ENCODE peak calls at places on chromosomes 2 and 18, in eight cellular contexts. One of them, this sample, is unnamed.

GRCh38 chr2:221494556-221494955 is 77.5 kb downstream of the EPHA4 start:
- DNase-seq in tibial nerve: no peak
- DNase-seq in transverse colon: peak; percentile 17
- DNase-seq in body of pancreas: no peak
- DNase-seq in HCT116: peak; percentile 8
- DNase-seq in heart left ventricle: no peak
- DNase-seq in adrenal gland: no peak
- DNase-seq in A549: no peak
- DNase-seq in this sample: no peak

GRCh38 chr2:218325566-218326160 is 31.0 kb upstream of the CATIP start:
- DNase-seq in tibial nerve: no peak
- DNase-seq in transverse colon: no peak
- DNase-seq in body of pancreas: no peak
- DNase-seq in A549: no peak
- DNase-seq in heart left ventricle: no peak
- DNase-seq in HCT116: no peak
- DNase-seq in adrenal gland: no peak
- DNase-seq in this sample: no peak

GRCh38 chr18:60090170-60090569 is 190.4 kb downstream of the PMAIP1 start:
- DNase-seq in adrenal gland: no peak
- DNase-seq in body of pancreas: no peak
- DNase-seq in A549: no peak
- DNase-seq in tibial nerve: no peak
- DNase-seq in heart left ventricle: no peak
- DNase-seq in transverse colon: no peak
- DNase-seq in HCT116: no peak
- DNase-seq in this sample: no peak

GRCh38 chr18:79169958-79170555 is 100.9 kb downstream of the ATP9B start:
- DNase-seq in body of pancreas: no peak
- DNase-seq in heart left ventricle: no peak
- DNase-seq in HCT116: no peak
- DNase-seq in adrenal gland: peak; percentile 30
- DNase-seq in transverse colon: no peak
- DNase-seq in tibial nerve: no peak
- DNase-seq in A549: no peak
- DNase-seq in this sample: no peak

GRCh38 chr2:205972113-205972512 is 113.9 kb downstream of the INO80D start:
- DNase-seq in adrenal gland: no peak
- DNase-seq in tibial nerve: no peak
- DNase-seq in transverse colon: peak; percentile 75
- DNase-seq in body of pancreas: peak; percentile 63
- DNase-seq in A549: no peak
- DNase-seq in HCT116: no peak
- DNase-seq in heart left ventricle: no peak
- DNase-seq in this sample: no peak

GRCh38 chr2:75870654-75871137 is 160.0 kb upstream of the GCFC2 start:
- DNase-seq in A549: no peak
- DNase-seq in heart left ventricle: no peak
- DNase-seq in body of pancreas: no peak
- DNase-seq in HCT116: no peak
- DNase-seq in transverse colon: no peak
- DNase-seq in adrenal gland: no peak
- DNase-seq in tibial nerve: no peak
- DNase-seq in this sample: no peak

GRCh38 chr2:146374505-146374904 is 1470.3 kb upstream of the ACVR2A start:
- DNase-seq in HCT116: no peak
- DNase-seq in body of pancreas: no peak
- DNase-seq in A549: no peak
- DNase-seq in adrenal gland: no peak
- DNase-seq in heart left ventricle: no peak
- DNase-seq in transverse colon: no peak
- DNase-seq in tibial nerve: no peak
- DNase-seq in this sample: no peak

GRCh38 chr2:135011633-135012032 is 35.6 kb downstream of the MAP3K19 start:
- DNase-seq in HCT116: no peak
- DNase-seq in tibial nerve: no peak
- DNase-seq in adrenal gland: no peak
- DNase-seq in heart left ventricle: no peak
- DNase-seq in body of pancreas: no peak
- DNase-seq in transverse colon: no peak
- DNase-seq in A549: no peak
- DNase-seq in this sample: no peak

GRCh38 chr2:130246430-130246829 is 48.2 kb upstream of the TUBA3E start:
- DNase-seq in tibial nerve: no peak
- DNase-seq in HCT116: no peak
- DNase-seq in body of pancreas: no peak
- DNase-seq in transverse colon: no peak
- DNase-seq in A549: no peak
- DNase-seq in adrenal gland: no peak
- DNase-seq in heart left ventricle: no peak
- DNase-seq in this sample: no peak

GRCh38 chr2:218327451-218327850 is 29.2 kb upstream of the CATIP start:
- DNase-seq in transverse colon: no peak
- DNase-seq in A549: no peak
- DNase-seq in heart left ventricle: no peak
- DNase-seq in HCT116: no peak
- DNase-seq in body of pancreas: no peak
- DNase-seq in tibial nerve: no peak
- DNase-seq in adrenal gland: no peak
- DNase-seq in this sample: no peak

GRCh38 chr2:206368933-206369569 is 74.3 kb upstream of the ADAM23 start:
- DNase-seq in A549: no peak
- DNase-seq in HCT116: no peak
- DNase-seq in heart left ventricle: no peak
- DNase-seq in body of pancreas: no peak
- DNase-seq in adrenal gland: peak; percentile 19
- DNase-seq in transverse colon: no peak
- DNase-seq in tibial nerve: no peak
- DNase-seq in this sample: no peak

GRCh38 chr18:379665-380356 is 112.0 kb upstream of the THOC1 start:
- DNase-seq in HCT116: no peak
- DNase-seq in adrenal gland: no peak
- DNase-seq in body of pancreas: no peak
- DNase-seq in heart left ventricle: peak; percentile 27
- DNase-seq in transverse colon: no peak
- DNase-seq in A549: no peak
- DNase-seq in tibial nerve: peak; percentile 38
- DNase-seq in this sample: no peak

GRCh38 chr2:207333599-207334308 is 168.0 kb upstream of the KLF7 start:
- DNase-seq in HCT116: no peak
- DNase-seq in transverse colon: no peak
- DNase-seq in body of pancreas: no peak
- DNase-seq in adrenal gland: no peak
- DNase-seq in A549: no peak
- DNase-seq in heart left ventricle: no peak
- DNase-seq in tibial nerve: no peak
- DNase-seq in this sample: no peak

GRCh38 chr2:62457555-62457954 is 48.4 kb downstream of the TMEM17 start:
- DNase-seq in A549: no peak
- DNase-seq in tibial nerve: no peak
- DNase-seq in adrenal gland: no peak
- DNase-seq in body of pancreas: peak; percentile 23
- DNase-seq in HCT116: no peak
- DNase-seq in heart left ventricle: no peak
- DNase-seq in transverse colon: no peak
- DNase-seq in this sample: no peak

GRCh38 chr18:79458131-79458838 is 62.6 kb downstream of the NFATC1 start:
- DNase-seq in transverse colon: peak; percentile 29
- DNase-seq in body of pancreas: peak; percentile 49
- DNase-seq in heart left ventricle: peak; percentile 79
- DNase-seq in tibial nerve: peak; percentile 61
- DNase-seq in A549: peak; percentile 44
- DNase-seq in HCT116: peak; percentile 48
- DNase-seq in adrenal gland: no peak
- DNase-seq in this sample: no peak

GRCh38 chr18:3648695-3649094 is 198.7 kb downstream of the TGIF1 start:
- DNase-seq in A549: no peak
- DNase-seq in tibial nerve: no peak
- DNase-seq in transverse colon: no peak
- DNase-seq in adrenal gland: no peak
- DNase-seq in body of pancreas: no peak
- DNase-seq in HCT116: no peak
- DNase-seq in heart left ventricle: no peak
- DNase-seq in this sample: no peak

GRCh38 chr18:3649559-3650426 is 199.8 kb downstream of the TGIF1 start:
- DNase-seq in heart left ventricle: no peak
- DNase-seq in HCT116: no peak
- DNase-seq in body of pancreas: no peak
- DNase-seq in adrenal gland: peak; percentile 38
- DNase-seq in A549: peak; percentile 92
- DNase-seq in transverse colon: no peak
- DNase-seq in tibial nerve: peak; percentile 65
- DNase-seq in this sample: no peak

GRCh38 chr18:3649135-3649558 is 199.2 kb downstream of the TGIF1 start:
- DNase-seq in tibial nerve: no peak
- DNase-seq in adrenal gland: no peak
- DNase-seq in transverse colon: no peak
- DNase-seq in body of pancreas: no peak
- DNase-seq in HCT116: no peak
- DNase-seq in A549: no peak
- DNase-seq in heart left ventricle: no peak
- DNase-seq in this sample: no peak

GRCh38 chr18:3645384-3646156 is 195.6 kb downstream of the TGIF1 start:
- DNase-seq in adrenal gland: no peak
- DNase-seq in body of pancreas: no peak
- DNase-seq in tibial nerve: no peak
- DNase-seq in A549: no peak
- DNase-seq in transverse colon: no peak
- DNase-seq in heart left ventricle: no peak
- DNase-seq in HCT116: no peak
- DNase-seq in this sample: no peak

GRCh38 chr18:3647636-3648035 is 197.7 kb downstream of the TGIF1 start:
- DNase-seq in A549: no peak
- DNase-seq in adrenal gland: no peak
- DNase-seq in tibial nerve: no peak
- DNase-seq in body of pancreas: no peak
- DNase-seq in HCT116: no peak
- DNase-seq in transverse colon: no peak
- DNase-seq in heart left ventricle: no peak
- DNase-seq in this sample: no peak
- TF ChIP-seq POLR2A in A549: no peak
- TF ChIP-seq POLR2A in adrenal gland: no peak
- TF ChIP-seq POLR2A in tibial nerve: no peak
- TF ChIP-seq POLR2A in body of pancreas: no peak
- TF ChIP-seq POLR2A in HCT116: no peak
- TF ChIP-seq POLR2A in transverse colon: no peak
- TF ChIP-seq POLR2A in heart left ventricle: no peak
- TF ChIP-seq POLR2A in this sample: no peak

DNA sequence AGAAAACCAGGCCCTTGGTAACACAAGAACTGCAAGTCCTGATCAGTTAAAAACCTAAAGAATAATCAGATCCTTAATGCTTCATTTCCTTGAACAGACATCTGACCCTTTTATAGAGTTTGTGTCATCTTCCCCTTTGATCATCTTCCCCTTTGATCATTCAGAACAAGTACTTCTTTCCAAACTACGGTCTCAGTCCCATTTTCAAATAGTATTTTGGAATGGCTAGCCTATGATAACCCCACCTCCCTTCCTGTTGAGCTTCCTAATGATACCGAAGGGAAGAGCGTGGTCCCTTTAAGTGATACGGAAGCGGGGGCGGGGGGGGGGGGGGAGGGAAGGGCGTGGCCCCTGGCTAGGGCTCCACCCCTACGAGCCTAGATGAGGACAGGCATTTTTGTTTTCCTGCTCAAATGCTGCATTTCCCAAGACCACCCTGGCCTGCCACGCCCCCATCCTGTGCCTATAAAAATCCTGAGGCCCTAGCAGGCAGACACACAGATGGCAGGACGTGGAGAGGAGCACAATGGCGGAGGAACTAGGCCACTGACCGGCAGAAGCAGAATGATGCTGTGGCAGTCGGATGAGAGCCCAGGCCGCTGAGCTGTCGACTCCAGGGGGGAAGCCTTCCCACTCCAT is 24.1 kb upstream of the CHRNA1 start:
- DNase-seq in transverse colon: no peak
- DNase-seq in adrenal gland: no peak
- DNase-seq in body of pancreas: no peak
- DNase-seq in tibial nerve: no peak
- DNase-seq in A549: peak; percentile 40
- DNase-seq in HCT116: peak; percentile 23
- DNase-seq in heart left ventricle: no peak
- DNase-seq in this sample: peak; percentile 15
- TF ChIP-seq POLR2A in transverse colon: no peak
- TF ChIP-seq POLR2A in adrenal gland: no peak
- TF ChIP-seq POLR2A in body of pancreas: no peak
- TF ChIP-seq POLR2A in tibial nerve: no peak
- TF ChIP-seq POLR2A in A549: no peak
- TF ChIP-seq POLR2A in HCT116: peak; percentile 43
- TF ChIP-seq POLR2A in heart left ventricle: no peak
- TF ChIP-seq POLR2A in this sample: no peak

GRCh38 chr2:120548627-120549026 is 187.0 kb upstream of the GLI2 start:
- DNase-seq in heart left ventricle: no peak
- DNase-seq in tibial nerve: no peak
- DNase-seq in transverse colon: no peak
- DNase-seq in adrenal gland: no peak
- DNase-seq in body of pancreas: no peak
- DNase-seq in A549: no peak
- DNase-seq in HCT116: no peak
- DNase-seq in this sample: no peak
- TF ChIP-seq POLR2A in heart left ventricle: no peak
- TF ChIP-seq POLR2A in tibial nerve: no peak
- TF ChIP-seq POLR2A in transverse colon: no peak
- TF ChIP-seq POLR2A in adrenal gland: no peak
- TF ChIP-seq POLR2A in body of pancreas: no peak
- TF ChIP-seq POLR2A in A549: no peak
- TF ChIP-seq POLR2A in HCT116: no peak
- TF ChIP-seq POLR2A in this sample: no peak

GRCh38 chr2:42939411-42940206 is 147.2 kb upstream of the HAAO start:
- DNase-seq in transverse colon: peak; percentile 63
- DNase-seq in tibial nerve: no peak
- DNase-seq in HCT116: no peak
- DNase-seq in A549: no peak
- DNase-seq in heart left ventricle: no peak
- DNase-seq in body of pancreas: no peak
- DNase-seq in adrenal gland: no peak
- DNase-seq in this sample: no peak

GRCh38 chr2:42941633-42942176 is 149.3 kb upstream of the HAAO start:
- DNase-seq in body of pancreas: no peak
- DNase-seq in heart left ventricle: no peak
- DNase-seq in tibial nerve: no peak
- DNase-seq in A549: no peak
- DNase-seq in adrenal gland: no peak
- DNase-seq in transverse colon: no peak
- DNase-seq in HCT116: no peak
- DNase-seq in this sample: no peak

GRCh38 chr2:42942990-42943493 is 150.7 kb upstream of the HAAO start:
- DNase-seq in transverse colon: no peak
- DNase-seq in heart left ventricle: no peak
- DNase-seq in body of pancreas: no peak
- DNase-seq in adrenal gland: no peak
- DNase-seq in A549: no peak
- DNase-seq in tibial nerve: no peak
- DNase-seq in HCT116: no peak
- DNase-seq in this sample: no peak

GRCh38 chr2:42944744-42945415 is 152.5 kb upstream of the HAAO start:
- DNase-seq in A549: peak; percentile 44
- DNase-seq in tibial nerve: no peak
- DNase-seq in HCT116: peak; percentile 15
- DNase-seq in heart left ventricle: no peak
- DNase-seq in adrenal gland: no peak
- DNase-seq in transverse colon: no peak
- DNase-seq in body of pancreas: no peak
- DNase-seq in this sample: peak; percentile 23

GRCh38 chr2:42942214-42942989 is 150.0 kb upstream of the HAAO start:
- DNase-seq in adrenal gland: no peak
- DNase-seq in HCT116: no peak
- DNase-seq in transverse colon: no peak
- DNase-seq in A549: no peak
- DNase-seq in tibial nerve: no peak
- DNase-seq in body of pancreas: no peak
- DNase-seq in heart left ventricle: no peak
- DNase-seq in this sample: no peak
- TF ChIP-seq POLR2A in adrenal gland: no peak
- TF ChIP-seq POLR2A in HCT116: no peak
- TF ChIP-seq POLR2A in transverse colon: no peak
- TF ChIP-seq POLR2A in A549: no peak
- TF ChIP-seq POLR2A in tibial nerve: no peak
- TF ChIP-seq POLR2A in body of pancreas: no peak
- TF ChIP-seq POLR2A in heart left ventricle: no peak
- TF ChIP-seq POLR2A in this sample: no peak